ENCODE peak calls at places on chromosome 21, in four cellular contexts. M is activated CD8-positive, alpha-beta memory T cell treated with anti-CD3 and anti-CD28 coated beads, Interleukin-2, amount 10 ng/mL, durations not matched to agents 7 days and 5 days; T is GM04504; C is RCC 7860. D is an unnamed sample.

GRCh38 chr21:35284199-35284598 is 235.1 kb upstream of the RUNX1 start:
- DNase-seq in M (no peak), T (no peak), C (no peak), D (no peak)

GRCh38 chr21:26739189-26739588 is 106.0 kb downstream of the ADAMTS1 start:
- DNase-seq in M (no peak), T (no peak), C (no peak), D (no peak)

GRCh38 chr21:45332981-45333582 is 45.4 kb upstream of the POFUT2 start:
- DNase-seq in M (no peak), T (no peak), C (no peak), D (no peak)

GRCh38 chr21:17270234-17270633 is 242.6 kb upstream of the CXADR start:
- DNase-seq in M (no peak), T (peak), C (peak), D (peak)

GRCh38 chr21:30986966-30987365 is 51.3 kb downstream of the KRTAP19-8 start:
- DNase-seq in M (no peak), T (no peak), C (no peak), D (no peak)

GRCh38 chr21:46113497-46114176 is 15.7 kb downstream of the COL6A2 start:
- DNase-seq in M (no peak), T (no peak), C (no peak), D (no peak)

GRCh38 chr21:29403922-29404538 is 105.3 kb downstream of the BACH1 start:
- DNase-seq in M (no peak), T (no peak), C (no peak), D (peak)

GRCh38 chr21:43206231-43207042 is 37.6 kb downstream of the CRYAA start:
- DNase-seq in M (no peak), T (no peak), C (no peak), D (no peak)

GRCh38 chr21:17119466-17120297 is 393.2 kb upstream of the CXADR start:
- DNase-seq in M (no peak), T (no peak), C (no peak), D (no peak)

GRCh38 chr21:25292396-25292795 is 314.9 kb downstream of the MRPL39 start:
- DNase-seq in M (no peak), T (no peak), C (no peak), D (no peak)

GRCh38 chr21:43277481-43278351 is 108.9 kb downstream of the CRYAA start:
- DNase-seq in M (no peak), T (no peak), C (no peak), D (no peak)

GRCh38 chr21:43867936-43868335 is 2.9 kb downstream of the AGPAT3 start:
- DNase-seq in M (no peak), T (no peak), C (no peak), D (no peak)

GRCh38 chr21:29506214-29506613 is 207.5 kb downstream of the BACH1 start:
- DNase-seq in M (no peak), T (no peak), C (no peak), D (no peak)

GRCh38 chr21:34642211-34643075 is 26.4 kb upstream of the CLIC6 start:
- DNase-seq in M (no peak), T (peak), C (peak), D (no peak)

GRCh38 chr21:16243396-16243795 is 513.6 kb downstream of the USP25 start:
- DNase-seq in M (no peak), T (no peak), C (no peak), D (no peak)

GRCh38 chr21:29557200-29557599 is 258.5 kb downstream of the BACH1 start:
- DNase-seq in M (no peak), T (no peak), C (no peak), D (no peak)

GRCh38 chr21:28337319-28337718 is 655.4 kb downstream of the LTN1 start:
- DNase-seq in M (no peak), T (peak), C (peak), D (peak)

D was measured in HFF-Myc.